ENCODE peak calls at places on chromosomes 5 and 9, in four cellular contexts. E is HepG2, I is choroid plexus epithelial cell, X is spleen. M is an unnamed sample.

GRCh38 chr9:89839427-89839826 is 234.6 kb downstream of the GADD45G start:
- DNase-seq in E (no peak), I (no peak), X (peak; percentile 38), M (no peak)

GRCh38 chr5:10689391-10690081 is 71.5 kb downstream of the DAP start:
- DNase-seq in I (peak; percentile 59), E (no peak), X (no peak), M (no peak)

GRCh38 chr9:18976368-18977238 is 56.4 kb downstream of the SAXO1 start:
- DNase-seq in I (peak; percentile 80), E (no peak), X (no peak), M (no peak)

GRCh38 chr9:104860280-104860679 is 67.7 kb downstream of the ABCA1 start:
- DNase-seq in E (no peak), X (no peak), I (peak; percentile 43), M (no peak)

GRCh38 chr9:129263836-129264235 is 85.8 kb upstream of the IER5L start:
- DNase-seq in X (peak; percentile 20), E (no peak), I (no peak), M (no peak)

GRCh38 chr5:127867006-127867788 is 164.0 kb downstream of the CCDC192 start:
- DNase-seq in E (no peak), X (no peak), I (no peak), M (no peak)

GRCh38 chr9:134360180-134360759 is 34.0 kb downstream of the RXRA start:
- DNase-seq in I (no peak), X (peak; percentile 89), E (no peak), M (no peak)

GRCh38 chr9:116479145-116479544 is 208.0 kb upstream of the TRIM32 start:
- DNase-seq in I (no peak), X (no peak), E (no peak), M (no peak)

GRCh38 chr5:126351138-126351537 is 72.1 kb upstream of the GRAMD2B start:
- DNase-seq in E (no peak), X (no peak), I (peak; percentile 94), M (no peak)

GRCh38 chr9:102499468-102499867 is 495.7 kb upstream of the CYLC2 start:
- DNase-seq in E (peak; percentile 3), I (peak; percentile 12), X (no peak), M (no peak)

GRCh38 chr5:131899686-131900085 is 45.8 kb downstream of the MEIKIN start:
- DNase-seq in E (no peak), I (peak; percentile 33), X (no peak), M (no peak)

GRCh38 chr5:54997081-54997480 is 11.7 kb upstream of the ESM1 start:
- DNase-seq in X (no peak), I (no peak), E (no peak), M (no peak)

GRCh38 chr5:3009605-3010004 is 258.1 kb upstream of the IRX2 start:
- DNase-seq in X (no peak), I (no peak), E (no peak), M (no peak)

GRCh38 chr5:139851558-139851957 is 56.0 kb downstream of the PSD2 start:
- DNase-seq in X (peak; percentile 69), I (no peak), E (no peak), M (no peak)

GRCh38 chr5:15702102-15702501 is 202.1 kb downstream of the FBXL7 start:
- DNase-seq in X (no peak), I (peak; percentile 82), E (peak; percentile 3), M (no peak)

GRCh38 chr9:112124156-112124555 is 50.9 kb downstream of the SUSD1 start:
- DNase-seq in X (no peak), E (no peak), I (no peak), M (no peak)

GRCh38 chr5:135535820-135536801 is at the start of gene NEUROG1:
- DNase-seq in E (no peak), X (no peak), I (no peak), M (no peak)

GRCh38 chr9:71677209-71677608 is 91.1 kb downstream of the CEMIP2 start:
- DNase-seq in I (no peak), X (no peak), E (no peak), M (no peak)

GRCh38 chr9:96503918-96504317 is 53.9 kb downstream of the HABP4 start:
- DNase-seq in I (no peak), E (no peak), X (no peak), M (no peak)

GRCh38 chr9:98176391-98177259 is 15.8 kb downstream of the CORO2A start:
- DNase-seq in I (no peak), E (peak; percentile 53), X (peak; percentile 41), M (no peak)

GRCh38 chr5:31680528-31680927 is 41.6 kb downstream of the PDZD2 start:
- DNase-seq in I (no peak), X (no peak), E (no peak), M (no peak)

GRCh38 chr9:111016046-111017026 is 21.9 kb downstream of the LPAR1 start:
- DNase-seq in X (no peak), I (peak; percentile 83), E (no peak), M (no peak)

GRCh38 chr5:25190521-25191000 is 545.8 kb upstream of the CDH10 start:
- DNase-seq in E (no peak), X (no peak), I (no peak), M (no peak)

GRCh38 chr5:135253601-135254165 is 145.3 kb downstream of the MACROH2A1 start:
- DNase-seq in X (no peak), I (no peak), E (no peak), M (no peak)

GRCh38 chr9:128838338-128838737 is 8.7 kb upstream of the SPOUT1 start:
- DNase-seq in I (no peak), E (peak; percentile 96), X (no peak), M (no peak)

GRCh38 chr5:6551287-6551954 is 81.4 kb downstream of the NSUN2 start:
- DNase-seq in E (no peak), I (no peak), X (no peak), M (no peak)

GRCh38 chr9:31612336-31613030 is 772.0 kb upstream of the ACO1 start:
- DNase-seq in E (no peak), I (peak; percentile 42), X (no peak), M (no peak)

GRCh38 chr5:162174358-162174757 is 106.8 kb downstream of the GABRG2 start:
- DNase-seq in E (no peak), I (no peak), X (no peak), M (no peak)

GRCh38 chr9:121322037-121322736 is 47.9 kb downstream of the STOM start:
- DNase-seq in X (no peak), E (peak; percentile 99), I (peak; percentile 96), M (no peak)

GRCh38 chr9:115213777-115214428 is 95.9 kb upstream of the TNC start:
- DNase-seq in X (no peak), E (no peak), I (peak; percentile 95), M (no peak)

GRCh38 chr9:131045300-131046092 is 36.5 kb downstream of the LAMC3 start:
- DNase-seq in I (peak; percentile 19), X (no peak), E (no peak), M (no peak)

GRCh38 chr9:2502760-2503159 is 118.8 kb upstream of the VLDLR start:
- DNase-seq in I (no peak), E (no peak), X (no peak), M (no peak)

GRCh38 chr5:121285861-121286527 is 565.7 kb upstream of the FTMT start:
- DNase-seq in X (no peak), I (no peak), E (no peak), M (no peak)

GRCh38 chr9:33452828-33453271 is 5.5 kb upstream of the AQP3 start:
- DNase-seq in E (peak; percentile 73), X (no peak), I (peak; percentile 91), M (no peak)

GRCh38 chr5:168874713-168875380 is 295.7 kb upstream of the PANK3 start:
- DNase-seq in I (peak; percentile 15), X (no peak), E (no peak), M (no peak)
- TF ChIP-seq CTCF in I (peak; percentile 32), X (no peak), E (no peak), M (no peak)

DNA sequence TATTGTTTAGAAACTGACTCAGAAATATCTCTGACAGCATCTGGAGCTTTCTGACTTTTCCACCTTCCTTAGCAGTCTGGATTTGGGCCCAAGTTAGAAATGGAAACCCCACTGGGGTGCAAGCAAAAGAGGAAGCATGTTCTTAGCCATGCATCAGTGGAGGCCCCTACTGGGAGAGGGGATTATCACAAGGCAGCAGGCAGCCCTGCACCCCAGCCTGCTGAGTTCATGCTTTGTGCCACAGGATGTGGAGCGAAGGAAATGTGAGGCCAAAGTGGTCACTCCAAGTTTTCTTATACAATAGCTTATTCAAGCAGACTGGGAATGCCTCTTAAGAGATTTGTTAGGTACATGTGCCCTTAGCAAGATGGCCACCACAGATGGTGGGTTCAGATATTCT is 146.4 kb upstream of the TLX3 start:
- DNase-seq in I (peak; percentile 80), E (no peak), X (no peak), M (no peak)
- TF ChIP-seq CTCF in I (peak; percentile 83), E (peak; percentile 32), X (no peak), M (no peak)

GRCh38 chr5:146042628-146043279 is 62.6 kb downstream of the PLAC8L1 start:
- DNase-seq in E (no peak), I (peak; percentile 63), X (no peak), M (no peak)

GRCh38 chr5:146040559-146040958 is 64.8 kb downstream of the PLAC8L1 start:
- DNase-seq in I (peak; percentile 14), E (no peak), X (no peak), M (no peak)

GRCh38 chr5:146043722-146044121 is 61.7 kb downstream of the PLAC8L1 start:
- DNase-seq in E (no peak), I (no peak), X (no peak), M (no peak)

GRCh38 chr5:146039420-146039819 is 66.0 kb downstream of the PLAC8L1 start:
- DNase-seq in E (no peak), I (no peak), X (no peak), M (no peak)

GRCh38 chr5:146041180-146041789 is 64.1 kb downstream of the PLAC8L1 start:
- DNase-seq in E (no peak), X (no peak), I (peak; percentile 30), M (no peak)
- TF ChIP-seq CTCF in E (peak; percentile 42), X (no peak), I (peak; percentile 54), M (no peak)

GRCh38 chr5:147464211-147464610 is 45.7 kb downstream of the DPYSL3 start:
- DNase-seq in X (no peak), I (peak; percentile 83), E (peak; percentile 11), M (no peak)
- TF ChIP-seq CTCF in X (peak; percentile 46), I (peak; percentile 82), E (peak; percentile 40), M (no peak)